ENCODE peak calls at places on chromosome 1, in four cellular contexts. S is WTC11, O is K562, G is HepG2. V is an unnamed sample.

GRCh38 chr1:150826299-150826698 is 18.2 kb upstream of the CTSK start:
- DNase-seq in O (no peak), G (no peak), S (no peak), V (no peak)

GRCh38 chr1:199612976-199613774 is 414.3 kb upstream of the NR5A2 start:
- DNase-seq in S (no peak), G (no peak), O (no peak), V (no peak)

GRCh38 chr1:206106328-206107167 is 10.6 kb downstream of the AVPR1B start:
- DNase-seq in O (peak; percentile 87), G (peak; percentile 52), S (peak; percentile 86), V (peak; percentile 71)

GRCh38 chr1:58726581-58726980 is 26.7 kb upstream of the MYSM1 start:
- DNase-seq in O (no peak), S (no peak), G (no peak), V (no peak)

GRCh38 chr1:201628490-201628889 is 89.6 kb downstream of the NAV1 start:
- DNase-seq in O (no peak), G (no peak), S (peak; percentile 38), V (no peak)

GRCh38 chr1:5990913-5991783 is 1.1 kb downstream of the NPHP4 start:
- DNase-seq in O (peak; percentile 79), G (no peak), S (peak; percentile 65), V (no peak)

GRCh38 chr1:16625497-16626408 is 12.4 kb upstream of the NBPF1 start:
- DNase-seq in G (no peak), S (no peak), O (peak; percentile 47), V (no peak)

GRCh38 chr1:27609618-27610240 is 5.8 kb upstream of the AHDC1 start:
- DNase-seq in G (no peak), S (no peak), O (no peak), V (no peak)

GRCh38 chr1:60132985-60133673 is 59.6 kb upstream of the C1orf87 start:
- DNase-seq in O (no peak), S (no peak), G (no peak), V (no peak)

GRCh38 chr1:225554216-225554812 is 98.6 kb downstream of the ENAH start:
- DNase-seq in G (peak; percentile 12), S (no peak), O (peak; percentile 34), V (peak; percentile 18)

GRCh38 chr1:48470506-48470905 is 1.5 kb downstream of the SPATA6 start:
- DNase-seq in S (peak; percentile 17), G (no peak), O (no peak), V (no peak)

GRCh38 chr1:204331847-204332487 is 27.8 kb downstream of the PLEKHA6 start:
- DNase-seq in G (no peak), O (no peak), S (no peak), V (no peak)

GRCh38 chr1:3550511-3551289 is 60.6 kb downstream of the MEGF6 start:
- DNase-seq in O (no peak), G (no peak), S (no peak), V (no peak)

GRCh38 chr1:150567717-150568561 is 11.5 kb downstream of the MCL1 start:
- DNase-seq in G (peak; percentile 95), S (peak; percentile 91), O (peak; percentile 48), V (peak; percentile 77)

GRCh38 chr1:66553846-66554245 is 19.9 kb downstream of the SGIP1 start:
- DNase-seq in G (no peak), S (no peak), O (no peak), V (no peak)

GRCh38 chr1:98157524-98158293 is 236.9 kb upstream of the DPYD start:
- DNase-seq in O (no peak), G (no peak), S (no peak), V (no peak)

GRCh38 chr1:224632921-224633321 is 16.8 kb downstream of the CNIH3 start:
- DNase-seq in O (no peak), G (no peak), S (no peak), V (no peak)

GRCh38 chr1:110443393-110443918 is 7.5 kb upstream of the PROK1 start:
- DNase-seq in O (no peak), S (no peak), G (no peak), V (no peak)

GRCh38 chr1:36088577-36089392 is at the start of gene ADPRS:
- DNase-seq in O (peak; percentile 95), G (peak; percentile 73), S (peak; percentile 89), V (peak; percentile 72)

GRCh38 chr1:64572222-64572900 is 102.4 kb downstream of the CACHD1 start:
- DNase-seq in G (no peak), O (no peak), S (peak; percentile 31), V (no peak)

GRCh38 chr1:155978973-155979429 is 654 bp upstream of the ARHGEF2 start:
- DNase-seq in S (no peak), O (peak; percentile 60), G (no peak), V (no peak)

GRCh38 chr1:14304381-14304865 is 294.1 kb upstream of the KAZN start:
- DNase-seq in G (no peak), S (no peak), O (no peak), V (no peak)

GRCh38 chr1:179195374-179195773 is 34.1 kb downstream of the ABL2 start:
- DNase-seq in G (no peak), O (no peak), S (no peak), V (no peak)

GRCh38 chr1:233718057-233718456 is 104.2 kb downstream of the KCNK1 start:
- DNase-seq in O (no peak), G (no peak), S (no peak), V (no peak)

GRCh38 chr1:91402023-91402422 is 2.6 kb downstream of the HFM1 start:
- DNase-seq in G (peak; percentile 3), O (peak; percentile 20), S (no peak), V (peak; percentile 26)

GRCh38 chr1:29758764-29759499 is 522.6 kb downstream of the PTPRU start:
- DNase-seq in G (no peak), S (no peak), O (no peak), V (no peak)

GRCh38 chr1:14849038-14849437 is 250.6 kb downstream of the KAZN start:
- DNase-seq in O (no peak), S (no peak), G (no peak), V (no peak)

GRCh38 chr1:160953030-160953429 is 1.6 kb downstream of the ITLN2 start:
- DNase-seq in G (no peak), S (no peak), O (no peak), V (no peak)

GRCh38 chr1:162056043-162056442 is 13.4 kb upstream of the NOS1AP start:
- DNase-seq in G (peak; percentile 70), O (peak; percentile 66), S (peak; percentile 85), V (peak; percentile 72)

GRCh38 chr1:117069220-117069844 is 9.2 kb downstream of the TTF2 start:
- DNase-seq in O (no peak), G (no peak), S (no peak), V (no peak)

GRCh38 chr1:182742780-182743179 is 46.8 kb upstream of the NPL start:
- DNase-seq in G (no peak), O (no peak), S (no peak), V (no peak)

GRCh38 chr1:7641587-7642417 is 129.3 kb upstream of the VAMP3 start:
- DNase-seq in G (no peak), O (no peak), S (no peak), V (peak; percentile 12)

GRCh38 chr1:66244429-66244828 is 289.5 kb upstream of the SGIP1 start:
- DNase-seq in G (no peak), S (no peak), O (no peak), V (no peak)

GRCh38 chr1:101025680-101026393 is at the start of gene DPH5:
- DNase-seq in G (peak; percentile 82), O (peak; percentile 88), S (peak; percentile 94), V (peak; percentile 90)
- TF ChIP-seq HMGXB4 in G (peak; percentile 65), O (no peak), S (peak; percentile 35), V (no peak)

GRCh38 chr1:154784924-154785531 is 85.1 kb downstream of the KCNN3 start:
- DNase-seq in S (no peak), O (no peak), G (peak; percentile 25), V (no peak)
- TF ChIP-seq HMGXB4 in S (no peak), O (no peak), G (no peak), V (no peak)

DNA sequence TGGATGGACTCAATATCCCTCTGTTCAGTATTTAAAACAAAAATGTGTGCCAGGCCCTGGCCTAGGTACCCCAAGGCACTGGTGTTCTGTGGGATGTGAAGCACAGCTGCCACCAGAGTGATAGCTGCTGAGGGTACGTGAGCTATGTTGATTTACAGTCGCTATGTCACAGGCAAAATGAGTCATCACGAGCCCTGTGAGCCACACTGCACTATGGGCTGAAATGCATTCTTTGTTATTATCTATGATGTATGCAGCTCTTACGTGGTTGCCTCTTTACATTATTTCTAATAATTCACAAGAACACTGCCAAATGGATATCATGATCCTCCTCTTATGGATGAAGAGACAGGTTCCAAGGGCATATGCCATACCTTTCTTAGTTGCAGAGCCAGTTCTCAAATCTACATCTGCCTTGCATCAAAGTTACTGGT is 2.1 kb downstream of the TEX38 start:
- DNase-seq in S (no peak), G (no peak), O (peak; percentile 64), V (peak; percentile 4)
- TF ChIP-seq HMGXB4 in S (no peak), G (no peak), O (no peak), V (no peak)

GRCh38 chr1:44380666-44381177 is 24.3 kb upstream of the RNF220 start:
- DNase-seq in S (no peak), O (no peak), G (no peak), V (no peak)

GRCh38 chr1:44375547-44375946 is 20.5 kb upstream of the ERI3 start:
- DNase-seq in O (no peak), S (no peak), G (no peak), V (no peak)

DNA sequence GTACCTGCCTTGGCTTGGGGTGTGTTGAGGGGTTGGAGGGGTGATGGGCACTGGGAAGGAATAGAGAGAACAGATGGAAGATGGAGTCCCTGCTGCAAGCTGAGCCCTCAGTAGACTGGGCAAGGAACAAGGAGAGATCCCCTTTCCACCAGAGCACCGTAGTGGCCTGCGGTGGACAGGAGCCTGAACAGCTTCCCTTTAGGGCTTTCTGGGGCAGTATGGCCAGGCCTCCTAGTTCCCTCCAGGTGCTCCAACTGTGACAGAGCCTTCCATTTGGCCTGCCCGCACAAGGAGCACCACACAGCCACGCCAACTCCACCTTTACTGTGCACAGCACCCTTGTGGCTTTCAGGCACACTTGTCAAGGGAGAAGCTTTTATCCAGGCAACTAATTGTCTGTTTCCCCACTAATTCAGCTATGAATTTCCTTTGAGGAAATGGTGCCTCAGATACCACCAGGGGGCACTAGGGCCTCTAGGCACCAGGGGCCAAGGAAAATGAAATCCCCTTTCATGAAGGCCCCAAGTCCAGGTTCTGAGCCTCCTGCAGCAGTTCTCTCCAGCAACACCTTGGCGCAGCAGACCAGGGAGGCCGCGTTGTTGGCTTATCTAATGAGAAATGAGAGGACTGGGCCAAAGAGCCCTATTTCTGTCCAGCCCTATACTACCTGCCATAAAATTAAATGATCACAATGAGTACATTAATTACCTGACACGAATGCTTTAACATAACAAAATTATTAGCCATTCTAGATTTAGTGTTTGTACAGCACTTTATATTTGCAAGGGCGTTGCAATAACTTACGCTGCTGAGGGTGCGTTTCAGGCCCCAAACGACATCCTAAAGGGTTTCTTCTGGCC is 23.1 kb upstream of the ERI3 start:
- DNase-seq in O (peak; percentile 74), G (peak; percentile 67), S (peak; percentile 76), V (peak; percentile 46)
- TF ChIP-seq HMGXB4 in O (no peak), G (no peak), S (no peak), V (no peak)

GRCh38 chr1:113106910-113107309 is 33.9 kb downstream of the LRIG2 start:
- DNase-seq in S (no peak), O (no peak), G (no peak), V (no peak)

GRCh38 chr1:113109908-113110554 is 37.0 kb downstream of the LRIG2 start:
- DNase-seq in G (no peak), S (no peak), O (no peak), V (peak; percentile 5)
- TF ChIP-seq HMGXB4 in G (no peak), S (no peak), O (no peak), V (no peak)

GRCh38 chr1:229378586-229379442 is 36.0 kb upstream of the CCSAP start:
- DNase-seq in G (no peak), O (no peak), S (no peak), V (no peak)
- TF ChIP-seq HMGXB4 in G (no peak), O (no peak), S (no peak), V (no peak)